ENCODE peak calls at places on chromosomes 6 and 20, in nine cellular contexts. One of them, this sample, is unnamed. For H3K9me3 and H3K4me1, the result is how much of the 10 kb centered on the place peaks cover.

GRCh38 chr20:15642676-15643075 is 930.6 kb downstream of the KIF16B start:
- DNase-seq in tibial artery: no peak
- DNase-seq in lung: no peak
- DNase-seq in adrenal gland: no peak
- DNase-seq in psoas muscle: no peak
- DNase-seq in right atrium auricular region: no peak
- DNase-seq in DND-41: no peak
- DNase-seq in cardiac muscle cell: no peak
- DNase-seq in thoracic aorta: no peak
- DNase-seq in this sample: no peak

GRCh38 chr20:49646126-49646525 is 67.6 kb downstream of the B4GALT5 start:
- DNase-seq in adrenal gland: peak
- DNase-seq in cardiac muscle cell: no peak
- DNase-seq in lung: no peak
- DNase-seq in right atrium auricular region: no peak
- DNase-seq in thoracic aorta: no peak
- DNase-seq in tibial artery: no peak
- DNase-seq in psoas muscle: no peak
- DNase-seq in DND-41: no peak
- DNase-seq in this sample: no peak

GRCh38 chr6:51077967-51078518 is 259.4 kb downstream of the TFAP2B start:
- DNase-seq in adrenal gland: no peak
- DNase-seq in cardiac muscle cell: no peak
- DNase-seq in DND-41: no peak
- DNase-seq in thoracic aorta: no peak
- DNase-seq in right atrium auricular region: no peak
- DNase-seq in psoas muscle: no peak
- DNase-seq in lung: no peak
- DNase-seq in tibial artery: no peak
- DNase-seq in this sample: no peak

GRCh38 chr6:128463942-128464341 is 56.5 kb downstream of the PTPRK start:
- DNase-seq in psoas muscle: no peak
- DNase-seq in cardiac muscle cell: peak
- DNase-seq in adrenal gland: peak
- DNase-seq in tibial artery: no peak
- DNase-seq in DND-41: no peak
- DNase-seq in lung: no peak
- DNase-seq in thoracic aorta: no peak
- DNase-seq in right atrium auricular region: no peak
- DNase-seq in this sample: no peak

GRCh38 chr6:153027480-153027879 is 25.0 kb upstream of the MTRF1L start:
- DNase-seq in DND-41: no peak
- DNase-seq in adrenal gland: no peak
- DNase-seq in lung: no peak
- DNase-seq in psoas muscle: no peak
- DNase-seq in right atrium auricular region: no peak
- DNase-seq in thoracic aorta: no peak
- DNase-seq in cardiac muscle cell: no peak
- DNase-seq in tibial artery: no peak
- DNase-seq in this sample: no peak

GRCh38 chr6:118333772-118334171 is 214.3 kb upstream of the PLN start:
- DNase-seq in cardiac muscle cell: no peak
- DNase-seq in lung: no peak
- DNase-seq in DND-41: no peak
- DNase-seq in thoracic aorta: no peak
- DNase-seq in right atrium auricular region: no peak
- DNase-seq in tibial artery: no peak
- DNase-seq in adrenal gland: no peak
- DNase-seq in psoas muscle: no peak
- DNase-seq in this sample: no peak

GRCh38 chr6:169618526-169619490 is 83.0 kb downstream of the WDR27 start:
- DNase-seq in psoas muscle: no peak
- DNase-seq in right atrium auricular region: no peak
- DNase-seq in adrenal gland: no peak
- DNase-seq in cardiac muscle cell: peak
- DNase-seq in tibial artery: no peak
- DNase-seq in lung: no peak
- DNase-seq in DND-41: no peak
- DNase-seq in thoracic aorta: no peak
- DNase-seq in this sample: no peak

GRCh38 chr6:52423971-52424381 is 3.8 kb downstream of the EFHC1 start:
- DNase-seq in cardiac muscle cell: peak
- DNase-seq in adrenal gland: no peak
- DNase-seq in DND-41: no peak
- DNase-seq in lung: no peak
- DNase-seq in psoas muscle: no peak
- DNase-seq in right atrium auricular region: peak
- DNase-seq in thoracic aorta: no peak
- DNase-seq in tibial artery: no peak
- DNase-seq in this sample: no peak

GRCh38 chr20:56414842-56415765 is 3.0 kb downstream of the CASS4 start:
- DNase-seq in psoas muscle: no peak
- DNase-seq in tibial artery: no peak
- DNase-seq in cardiac muscle cell: peak
- DNase-seq in lung: no peak
- DNase-seq in adrenal gland: no peak
- DNase-seq in DND-41: no peak
- DNase-seq in right atrium auricular region: no peak
- DNase-seq in thoracic aorta: no peak
- DNase-seq in this sample: no peak

GRCh38 chr6:27866370-27867050 is 45.7 kb downstream of the OR2B2 start:
- DNase-seq in adrenal gland: no peak
- DNase-seq in right atrium auricular region: no peak
- DNase-seq in lung: no peak
- DNase-seq in cardiac muscle cell: peak
- DNase-seq in DND-41: peak
- DNase-seq in tibial artery: no peak
- DNase-seq in thoracic aorta: no peak
- DNase-seq in psoas muscle: no peak
- DNase-seq in this sample: no peak

GRCh38 chr6:33203443-33204164 is 851 bp upstream of the HSD17B8 start:
- DNase-seq in adrenal gland: no peak
- DNase-seq in psoas muscle: peak
- DNase-seq in DND-41: no peak
- DNase-seq in lung: no peak
- DNase-seq in right atrium auricular region: no peak
- DNase-seq in tibial artery: no peak
- DNase-seq in cardiac muscle cell: no peak
- DNase-seq in thoracic aorta: no peak
- DNase-seq in this sample: no peak

GRCh38 chr20:57713505-57713903 is 3.7 kb upstream of the PMEPA1 start:
- DNase-seq in psoas muscle: peak
- DNase-seq in lung: no peak
- DNase-seq in thoracic aorta: peak
- DNase-seq in right atrium auricular region: no peak
- DNase-seq in adrenal gland: peak
- DNase-seq in tibial artery: peak
- DNase-seq in DND-41: no peak
- DNase-seq in cardiac muscle cell: no peak
- DNase-seq in this sample: no peak

GRCh38 chr6:107491791-107492674 is 2.1 kb downstream of the SOBP start:
- DNase-seq in thoracic aorta: no peak
- DNase-seq in cardiac muscle cell: peak
- DNase-seq in psoas muscle: peak
- DNase-seq in DND-41: no peak
- DNase-seq in lung: no peak
- DNase-seq in tibial artery: peak
- DNase-seq in right atrium auricular region: peak
- DNase-seq in adrenal gland: peak
- DNase-seq in this sample: no peak

GRCh38 chr6:144681334-144681733 is 396.2 kb downstream of the UTRN start:
- DNase-seq in cardiac muscle cell: peak
- DNase-seq in DND-41: no peak
- DNase-seq in tibial artery: no peak
- DNase-seq in lung: no peak
- DNase-seq in psoas muscle: no peak
- DNase-seq in adrenal gland: no peak
- DNase-seq in thoracic aorta: no peak
- DNase-seq in right atrium auricular region: no peak
- DNase-seq in this sample: no peak

GRCh38 chr20:10447028-10447427 is 11.9 kb downstream of the SLX4IP start:
- DNase-seq in thoracic aorta: no peak
- DNase-seq in cardiac muscle cell: peak
- DNase-seq in lung: no peak
- DNase-seq in right atrium auricular region: no peak
- DNase-seq in adrenal gland: peak
- DNase-seq in tibial artery: no peak
- DNase-seq in psoas muscle: no peak
- DNase-seq in DND-41: peak
- DNase-seq in this sample: peak

GRCh38 chr6:68638225-68638900 is 3.3 kb downstream of the ADGRB3 start:
- DNase-seq in tibial artery: peak
- DNase-seq in right atrium auricular region: no peak
- DNase-seq in lung: no peak
- DNase-seq in adrenal gland: peak
- DNase-seq in cardiac muscle cell: peak
- DNase-seq in DND-41: no peak
- DNase-seq in thoracic aorta: no peak
- DNase-seq in psoas muscle: no peak
- DNase-seq in this sample: peak

GRCh38 chr6:125792680-125793079 is 1.9 kb downstream of the NCOA7 start:
- DNase-seq in DND-41: no peak
- DNase-seq in right atrium auricular region: no peak
- DNase-seq in tibial artery: no peak
- DNase-seq in adrenal gland: no peak
- DNase-seq in cardiac muscle cell: peak
- DNase-seq in thoracic aorta: no peak
- DNase-seq in psoas muscle: no peak
- DNase-seq in lung: no peak
- DNase-seq in this sample: no peak

GRCh38 chr6:152529364-152529763 is 107.8 kb downstream of the SYNE1 start:
- DNase-seq in adrenal gland: no peak
- DNase-seq in DND-41: no peak
- DNase-seq in lung: no peak
- DNase-seq in tibial artery: no peak
- DNase-seq in psoas muscle: no peak
- DNase-seq in cardiac muscle cell: no peak
- DNase-seq in right atrium auricular region: no peak
- DNase-seq in thoracic aorta: no peak
- DNase-seq in this sample: no peak

DNA sequence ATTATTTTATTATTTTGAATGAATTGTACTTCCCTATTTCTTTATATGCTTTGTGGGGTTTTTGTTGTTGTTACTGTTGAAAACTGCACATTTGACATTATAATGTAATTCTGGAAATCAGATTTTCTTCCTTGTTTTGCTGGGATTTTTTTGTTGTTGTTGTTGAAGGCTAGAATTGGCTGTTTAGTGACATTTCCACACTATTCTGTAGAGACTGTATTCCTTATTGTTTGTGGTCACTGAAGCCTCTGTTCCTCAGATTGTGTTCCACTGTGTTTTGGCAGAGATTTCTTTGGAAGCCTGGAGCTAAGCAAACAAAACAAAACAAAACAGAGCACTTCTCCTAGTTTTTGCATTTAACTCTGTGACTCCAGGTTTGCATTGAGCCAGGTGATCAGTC is 52.9 kb downstream of the CDYL start:
- DNase-seq in lung: no peak
- DNase-seq in cardiac muscle cell: no peak
- DNase-seq in psoas muscle: no peak
- DNase-seq in thoracic aorta: no peak
- DNase-seq in right atrium auricular region: no peak
- DNase-seq in tibial artery: no peak
- DNase-seq in DND-41: no peak
- DNase-seq in adrenal gland: no peak
- DNase-seq in this sample: no peak
- H3K9me3 ChIP-seq in lung: under half
- H3K9me3 ChIP-seq in cardiac muscle cell: under half
- H3K9me3 ChIP-seq in psoas muscle: under half
- H3K9me3 ChIP-seq in thoracic aorta: under half
- H3K9me3 ChIP-seq in right atrium auricular region: under half
- H3K9me3 ChIP-seq in tibial artery: under half
- H3K9me3 ChIP-seq in DND-41: under half
- H3K9me3 ChIP-seq in adrenal gland: under half
- H3K9me3 ChIP-seq in this sample: under half

GRCh38 chr6:39362487-39362865 is 40.0 kb upstream of the KCNK16 start:
- DNase-seq in thoracic aorta: no peak
- DNase-seq in right atrium auricular region: no peak
- DNase-seq in DND-41: no peak
- DNase-seq in psoas muscle: no peak
- DNase-seq in tibial artery: no peak
- DNase-seq in lung: no peak
- DNase-seq in cardiac muscle cell: no peak
- DNase-seq in adrenal gland: peak
- DNase-seq in this sample: no peak
- H3K4me3 ChIP-seq in thoracic aorta: no peak
- H3K4me3 ChIP-seq in right atrium auricular region: no peak
- H3K4me3 ChIP-seq in DND-41: no peak
- H3K4me3 ChIP-seq in psoas muscle: no peak
- H3K4me3 ChIP-seq in tibial artery: no peak
- H3K4me3 ChIP-seq in lung: no peak
- H3K4me3 ChIP-seq in cardiac muscle cell: no peak
- H3K4me3 ChIP-seq in adrenal gland: no peak
- H3K4me3 ChIP-seq in this sample: no peak

DNA sequence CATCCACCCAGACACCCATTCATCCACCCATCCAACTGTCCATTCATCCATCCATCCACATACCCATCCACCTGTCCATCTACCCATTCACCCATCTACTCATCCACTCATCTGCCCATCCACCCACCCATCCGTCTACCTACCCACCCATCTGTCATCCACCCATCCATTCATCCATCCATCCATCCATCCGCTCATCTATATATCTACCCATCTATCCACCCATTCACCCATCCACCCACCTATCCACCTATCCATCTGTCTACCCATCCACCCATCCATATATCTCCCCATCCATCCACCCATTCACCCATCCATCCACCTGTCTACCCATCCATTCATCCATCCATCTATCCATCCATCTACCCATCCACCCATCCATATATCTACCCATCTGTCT is 30.7 kb downstream of the ARMC2 start:
- DNase-seq in psoas muscle: no peak
- DNase-seq in tibial artery: no peak
- DNase-seq in DND-41: no peak
- DNase-seq in lung: no peak
- DNase-seq in right atrium auricular region: no peak
- DNase-seq in adrenal gland: no peak
- DNase-seq in thoracic aorta: no peak
- DNase-seq in cardiac muscle cell: no peak
- DNase-seq in this sample: no peak
- H3K4me1 ChIP-seq in psoas muscle: under half
- H3K4me1 ChIP-seq in tibial artery: under half
- H3K4me1 ChIP-seq in DND-41: under half
- H3K4me1 ChIP-seq in lung: under half
- H3K4me1 ChIP-seq in right atrium auricular region: under half
- H3K4me1 ChIP-seq in adrenal gland: under half
- H3K4me1 ChIP-seq in thoracic aorta: under half
- H3K4me1 ChIP-seq in cardiac muscle cell: under half
- H3K4me1 ChIP-seq in this sample: under half

DNA sequence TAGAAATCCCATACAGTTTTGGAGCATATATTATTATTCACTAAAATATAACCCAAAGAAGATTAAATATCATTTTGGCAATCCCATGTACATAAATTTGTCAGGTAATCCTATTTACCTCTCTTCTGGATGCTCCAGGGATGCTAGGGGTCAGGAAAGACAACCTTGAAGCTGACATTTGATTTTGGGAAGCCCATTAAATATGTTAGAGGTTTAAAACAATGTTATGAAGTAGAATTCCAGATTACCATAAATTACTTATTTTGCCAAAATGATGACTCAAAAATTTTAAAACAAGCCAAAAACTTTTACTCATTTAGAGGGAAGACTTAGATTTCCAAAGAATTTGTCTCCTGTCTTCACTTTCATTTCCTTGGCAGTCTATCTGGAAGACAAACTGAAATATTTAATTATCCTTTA is 9.2 kb upstream of the IL22RA2 start:
- DNase-seq in thoracic aorta: no peak
- DNase-seq in adrenal gland: no peak
- DNase-seq in cardiac muscle cell: no peak
- DNase-seq in tibial artery: no peak
- DNase-seq in DND-41: no peak
- DNase-seq in lung: no peak
- DNase-seq in psoas muscle: no peak
- DNase-seq in right atrium auricular region: no peak
- DNase-seq in this sample: no peak
- H3K9me3 ChIP-seq in thoracic aorta: under half
- H3K9me3 ChIP-seq in adrenal gland: under half
- H3K9me3 ChIP-seq in cardiac muscle cell: under half
- H3K9me3 ChIP-seq in tibial artery: under half
- H3K9me3 ChIP-seq in DND-41: half or more
- H3K9me3 ChIP-seq in lung: under half
- H3K9me3 ChIP-seq in psoas muscle: under half
- H3K9me3 ChIP-seq in right atrium auricular region: under half
- H3K9me3 ChIP-seq in this sample: under half